ENCODE peak calls at places on chromosomes 11 and 22, in seven cellular contexts. Y is HepG2, Z is H1, F is GM12878, C is GM12892, X is SK-N-SH, U is K562. S is an unnamed sample.

GRCh38 chr11:12019867-12020416 is 11.5 kb upstream of the DKK3 start:
- DNase-seq in C (no peak), F (no peak), Z (no peak), U (no peak), Y (no peak), X (no peak), S (no peak)

GRCh38 chr22:50544746-50545253 is 899 bp upstream of the KLHDC7B start:
- DNase-seq in C (no peak), Z (no peak), U (no peak), F (no peak), X (no peak), Y (no peak), S (no peak)

GRCh38 chr11:84558085-84558905 is 1068.8 kb downstream of the DLG2 start:
- DNase-seq in Y (peak), X (peak), Z (no peak), C (no peak), F (no peak), U (peak), S (no peak)

GRCh38 chr11:43486141-43486540 is 127.4 kb downstream of the TTC17 start:
- DNase-seq in F (no peak), U (no peak), X (no peak), C (no peak), Y (no peak), Z (no peak), S (no peak)

GRCh38 chr22:19527861-19528417 is 3.7 kb upstream of the CLDN5 start:
- DNase-seq in Y (no peak), U (no peak), X (no peak), F (no peak), C (no peak), Z (no peak), S (no peak)

GRCh38 chr11:2207212-2207611 is 35.6 kb upstream of the TH start:
- DNase-seq in C (no peak), X (no peak), Z (no peak), U (peak), Y (no peak), F (no peak), S (no peak)

GRCh38 chr11:46237248-46238077 is 40.0 kb upstream of the CREB3L1 start:
- DNase-seq in Y (no peak), Z (peak), C (peak), F (no peak), U (peak), X (peak), S (peak)

GRCh38 chr11:61917357-61918109 is at the start of gene RAB3IL1:
- DNase-seq in Z (no peak), X (peak), F (no peak), C (peak), U (peak), Y (no peak), S (peak)

GRCh38 chr11:123469089-123469488 is 39.0 kb downstream of the GRAMD1B start:
- DNase-seq in U (no peak), X (no peak), F (no peak), Y (no peak), Z (no peak), C (no peak), S (no peak)

GRCh38 chr22:48752451-48753380 is 1075.0 kb downstream of the BRD1 start:
- DNase-seq in U (no peak), F (no peak), Z (no peak), X (no peak), Y (no peak), C (no peak), S (no peak)

GRCh38 chr22:50215297-50216049 is 14.7 kb downstream of the SELENOO start:
- DNase-seq in F (no peak), Z (no peak), Y (no peak), X (no peak), U (no peak), C (no peak), S (no peak)

GRCh38 chr11:103384652-103385051 is 275.4 kb downstream of the DYNC2H1 start:
- DNase-seq in Z (no peak), C (no peak), Y (no peak), F (no peak), X (no peak), U (no peak), S (no peak)

GRCh38 chr11:1227551-1228182 is 4.8 kb downstream of the MUC5B start:
- DNase-seq in U (peak), Z (no peak), C (peak), X (peak), Y (no peak), F (no peak), S (no peak)

GRCh38 chr11:126267650-126268049 is 1.0 kb downstream of the SRPRA start:
- DNase-seq in U (no peak), C (no peak), Y (no peak), F (no peak), Z (no peak), X (no peak), S (no peak)

GRCh38 chr22:46465793-46466192 is 71.6 kb downstream of the CELSR1 start:
- DNase-seq in C (no peak), F (no peak), U (no peak), Y (no peak), X (no peak), Z (no peak), S (no peak)

GRCh38 chr11:91495837-91496236 is 728.8 kb upstream of the FAT3 start:
- DNase-seq in F (no peak), U (no peak), C (no peak), Z (no peak), X (no peak), Y (no peak), S (no peak)

GRCh38 chr11:83051760-83052671 is 19.7 kb downstream of the RAB30 start:
- DNase-seq in C (no peak), F (no peak), X (no peak), U (no peak), Y (no peak), Z (no peak), S (no peak)

GRCh38 chr11:122197055-122197987 is 81.3 kb upstream of the BLID start:
- DNase-seq in F (no peak), X (no peak), C (no peak), Y (peak), U (no peak), Z (no peak), S (no peak)

GRCh38 chr11:69487391-69487790 is 5.9 kb downstream of the LINC01488 start:
- DNase-seq in Y (no peak), Z (no peak), U (no peak), C (no peak), F (no peak), X (no peak), S (no peak)

GRCh38 chr11:127003260-127003981 is 2.9 kb upstream of the KIRREL3 start:
- DNase-seq in X (peak), U (peak), C (no peak), Z (no peak), F (no peak), Y (no peak), S (peak)

GRCh38 chr11:123556633-123557032 is 97.8 kb downstream of the SCN3B start:
- DNase-seq in U (no peak), Z (no peak), C (no peak), X (no peak), F (no peak), Y (no peak), S (no peak)

GRCh38 chr22:30609260-30610185 is 2.5 kb downstream of the TCN2 start:
- DNase-seq in U (peak), C (peak), X (no peak), F (peak), Y (no peak), Z (no peak), S (no peak)

GRCh38 chr11:125874556-125875124 is 12.8 kb upstream of the HYLS1 start:
- DNase-seq in Y (peak), Z (no peak), C (no peak), F (no peak), U (peak), X (peak), S (peak)

GRCh38 chr11:9703280-9703679 is 39.4 kb downstream of the SWAP70 start:
- DNase-seq in U (no peak), F (no peak), Z (no peak), Y (no peak), C (no peak), X (no peak), S (no peak)
- TF ChIP-seq TAF1 in U (no peak), F (no peak), Z (no peak), Y (no peak), C (no peak), X (no peak), S (no peak)

GRCh38 chr22:37146507-37147180 is 3.1 kb downstream of the IL2RB start:
- DNase-seq in Z (no peak), U (no peak), X (no peak), C (no peak), F (no peak), Y (no peak), S (no peak)
- TF ChIP-seq TAF1 in Z (no peak), U (no peak), X (no peak), C (no peak), F (no peak), Y (no peak), S (no peak)

DNA sequence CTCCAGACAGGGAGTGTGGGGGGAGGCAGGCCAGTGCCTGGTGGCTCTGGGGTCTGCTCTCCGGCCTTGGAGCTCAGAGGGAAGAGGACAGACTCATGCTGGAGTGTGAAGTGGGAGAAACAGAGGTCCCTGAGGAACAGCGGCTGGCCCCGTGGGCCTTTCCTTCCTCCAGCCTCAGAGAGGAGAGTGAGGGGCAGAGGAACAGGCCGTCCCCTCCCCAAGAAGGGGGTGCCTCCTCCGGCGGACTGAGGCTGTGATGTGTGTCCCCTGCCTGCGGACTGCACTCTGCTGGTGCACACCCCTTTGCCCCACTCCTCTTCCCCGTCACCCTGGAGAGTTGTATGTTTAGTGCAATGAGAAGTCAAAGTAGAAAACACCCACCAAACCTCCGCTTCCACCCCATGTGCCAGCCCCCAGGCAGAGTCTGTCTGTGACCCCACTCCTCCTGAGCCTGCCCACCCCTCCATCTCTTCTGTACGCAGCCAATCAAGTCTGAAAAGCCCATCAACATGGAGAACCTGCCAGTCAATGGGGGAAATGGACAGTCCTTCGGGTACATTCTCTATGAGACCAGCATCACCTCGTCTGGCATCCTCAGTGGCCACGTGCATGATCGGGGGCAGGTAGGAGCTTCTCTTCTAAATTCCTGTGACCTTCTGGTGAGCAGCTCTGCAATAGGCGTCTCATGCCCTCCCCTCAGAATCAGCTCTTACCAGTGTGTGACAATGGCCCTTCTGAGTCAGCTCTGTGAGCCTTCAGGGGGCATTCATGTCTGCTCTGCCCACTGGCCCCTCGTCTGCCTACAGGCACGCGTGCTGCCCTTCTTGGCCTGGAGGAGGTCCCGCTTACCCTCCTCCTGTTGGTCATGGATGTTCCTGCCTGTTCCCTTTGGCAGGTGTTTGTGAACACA is 39.0 kb downstream of the GLB1L2 start:
- DNase-seq in C (no peak), X (no peak), F (no peak), Y (no peak), Z (no peak), U (no peak), S (no peak)
- TF ChIP-seq TAF1 in C (no peak), X (no peak), F (no peak), Y (no peak), Z (no peak), U (no peak), S (no peak)

DNA sequence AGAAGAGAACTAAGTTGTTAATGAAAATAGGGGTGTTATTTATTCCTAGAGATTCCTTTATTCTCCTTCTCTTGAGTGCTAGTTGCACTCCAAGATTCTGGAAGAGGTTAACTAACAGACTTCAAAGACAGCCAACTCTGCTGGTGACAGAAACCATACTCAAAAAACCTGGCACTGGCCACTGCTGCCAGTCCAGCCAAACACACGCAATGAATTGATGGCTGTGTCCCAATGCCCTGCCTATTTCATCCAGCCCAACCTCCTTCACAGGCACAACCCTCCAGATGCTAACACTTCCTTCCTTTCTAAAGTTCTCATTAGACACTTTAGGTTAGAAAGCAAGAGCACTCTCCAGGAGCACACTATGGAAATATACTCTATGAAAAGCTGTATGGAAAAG is 150.8 kb upstream of the C11orf58 start:
- DNase-seq in F (no peak), Z (no peak), Y (no peak), C (no peak), U (no peak), X (no peak), S (no peak)
- TF ChIP-seq TAF1 in F (no peak), Z (no peak), Y (no peak), C (no peak), U (no peak), X (no peak), S (no peak)

GRCh38 chr11:30344085-30344484 is 21.2 kb downstream of the ARL14EP start:
- DNase-seq in Y (no peak), Z (no peak), U (no peak), X (no peak), C (no peak), F (peak), S (no peak)

GRCh38 chr11:30345644-30346043 is 22.7 kb downstream of the ARL14EP start:
- DNase-seq in F (no peak), U (no peak), Z (no peak), X (no peak), C (no peak), Y (no peak), S (no peak)

GRCh38 chr11:30342736-30343166 is 19.8 kb downstream of the ARL14EP start:
- DNase-seq in F (peak), C (peak), X (no peak), Z (no peak), U (no peak), Y (no peak), S (peak)

GRCh38 chr11:30348035-30348434 is 25.1 kb downstream of the ARL14EP start:
- DNase-seq in X (no peak), U (no peak), F (no peak), Z (no peak), C (no peak), Y (no peak), S (no peak)

DNA sequence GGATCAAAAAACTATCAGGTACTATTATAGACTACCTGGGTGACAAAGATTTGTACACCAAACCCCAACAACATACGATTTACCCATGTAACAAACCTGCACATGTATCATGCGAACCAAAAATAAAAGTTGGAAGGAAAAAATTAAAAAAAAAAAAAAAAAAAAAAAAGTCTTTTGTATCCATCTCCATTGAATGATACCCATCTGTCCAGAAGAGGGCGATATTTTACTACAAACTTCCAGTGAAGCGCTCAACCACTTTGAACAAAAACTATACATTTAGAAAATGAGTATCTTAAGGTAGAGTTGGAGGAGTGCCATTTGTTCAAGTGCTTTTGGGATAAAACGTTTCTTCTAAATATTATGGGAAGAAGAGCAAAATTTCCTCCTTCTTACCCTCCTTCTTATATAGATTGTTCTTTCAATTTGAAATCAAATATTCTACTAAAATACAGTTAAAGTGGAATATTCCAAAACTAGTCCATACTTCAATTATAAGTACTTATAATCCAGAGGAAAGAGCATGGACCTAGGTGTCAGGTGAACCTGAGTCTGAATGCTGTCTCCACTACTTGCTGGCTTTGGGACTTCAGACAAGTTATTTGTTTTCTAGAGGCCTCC is 23.3 kb downstream of the ARL14EP start:
- DNase-seq in F (no peak), C (no peak), U (peak), X (peak), Z (no peak), Y (peak), S (no peak)
- TF ChIP-seq TAF1 in F (no peak), C (no peak), U (no peak), X (no peak), Z (no peak), Y (no peak), S (no peak)

GRCh38 chr11:115644846-115645245 is 140.6 kb upstream of the CADM1 start:
- DNase-seq in C (no peak), F (no peak), Y (no peak), X (no peak), U (no peak), Z (no peak), S (no peak)

GRCh38 chr11:115643491-115643995 is 139.3 kb upstream of the CADM1 start:
- DNase-seq in X (no peak), Z (no peak), F (no peak), C (no peak), U (no peak), Y (no peak), S (no peak)

GRCh38 chr11:115642660-115643059 is 138.4 kb upstream of the CADM1 start:
- DNase-seq in Z (no peak), C (no peak), Y (no peak), X (no peak), F (no peak), U (no peak), S (no peak)

DNA sequence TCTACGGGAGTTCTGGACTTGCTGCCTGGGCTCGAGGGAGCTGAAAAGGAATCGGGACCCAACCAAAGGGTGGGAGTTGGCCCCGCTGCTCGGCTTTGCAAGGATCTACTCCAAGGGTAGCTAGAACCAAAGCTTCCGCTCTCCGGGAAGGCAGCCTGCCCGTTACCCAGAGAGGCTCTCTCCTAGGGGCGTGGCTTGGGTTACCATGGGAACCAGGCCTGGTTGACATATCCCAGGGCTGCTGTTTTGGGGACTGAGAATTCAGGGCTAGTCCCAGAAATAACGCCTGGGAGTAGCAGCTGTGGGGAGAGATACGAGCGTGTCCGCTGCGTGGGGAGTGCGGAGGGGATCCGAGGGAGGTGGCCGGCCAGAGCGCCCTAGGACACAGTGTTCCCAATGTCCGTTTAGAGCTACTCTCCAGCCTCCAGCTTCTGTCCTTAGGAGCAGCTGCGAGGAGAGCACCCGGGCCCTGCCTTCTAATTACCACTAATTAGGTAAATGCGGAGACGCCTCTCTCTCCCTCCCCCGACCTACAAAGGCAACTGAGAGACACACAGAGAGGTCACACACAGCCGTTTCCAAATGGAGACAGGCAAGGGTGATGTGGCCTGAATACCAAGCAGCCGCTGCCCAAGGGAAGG is 141.5 kb upstream of the CADM1 start:
- DNase-seq in Y (no peak), X (peak), F (no peak), U (peak), C (no peak), Z (no peak), S (no peak)
- TF ChIP-seq TAF1 in Y (no peak), X (no peak), F (no peak), U (no peak), C (no peak), Z (no peak), S (no peak)

DNA sequence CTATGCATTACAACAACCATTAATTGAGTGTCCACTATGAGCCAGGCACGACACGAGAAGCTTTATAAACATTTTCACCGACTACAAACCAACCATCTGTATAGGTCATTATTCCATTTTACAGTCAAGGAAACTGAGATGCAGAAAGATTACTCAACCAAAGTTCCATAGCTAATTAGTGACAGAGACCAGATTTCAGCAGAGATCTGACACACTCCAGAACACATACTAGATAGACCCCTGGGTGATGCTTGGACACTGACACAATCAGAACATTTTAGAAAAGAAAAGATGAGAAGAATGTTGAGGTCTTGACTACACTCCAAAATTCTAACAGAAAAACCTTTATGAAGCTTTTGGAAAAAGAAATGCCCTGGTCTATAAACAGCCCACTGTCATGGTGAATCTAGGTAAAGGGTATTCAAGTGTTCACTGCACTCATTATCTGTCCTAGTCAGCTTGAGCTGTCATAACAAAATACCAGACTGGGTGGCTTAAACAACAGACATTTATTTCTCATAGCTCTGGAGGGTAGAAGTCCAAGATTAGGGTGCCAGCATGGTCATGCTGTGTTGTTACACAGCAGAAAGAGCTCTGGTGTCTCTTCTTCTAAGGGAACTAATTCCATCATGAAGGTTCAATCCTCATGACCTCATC is 88.9 kb downstream of the RELT start:
- DNase-seq in Y (no peak), X (peak), C (no peak), F (no peak), U (no peak), Z (no peak), S (no peak)
- TF ChIP-seq TAF1 in Y (no peak), X (no peak), C (no peak), F (no peak), U (no peak), Z (no peak), S (no peak)

S was measured in GM12891.